ENCODE peak calls at places on chromosomes 16 and 17, in six cellular contexts. One of them, this sample, is unnamed.

GRCh38 chr16:5175263-5175662 is 77.7 kb upstream of the EEF2KMT start:
- DNase-seq in CD4-positive, CD25-positive, alpha-beta regulatory T cell: no peak
- DNase-seq in substantia nigra: no peak
- DNase-seq in stimulated activated CD4-positive, alpha-beta T cell treated with anti-CD3 and anti-CD28 coated beads, Interleukin-1b, Interleukin-23, amount 100 ng/mL, for 24 hours: no peak
- DNase-seq in hippocampal formation: peak; percentile 10
- DNase-seq in SK-N-SH: no peak
- DNase-seq in this sample: no peak

GRCh38 chr17:7956208-7956965 is 24.4 kb downstream of the CNTROB start:
- DNase-seq in SK-N-SH: peak; percentile 34
- DNase-seq in substantia nigra: no peak
- DNase-seq in hippocampal formation: no peak
- DNase-seq in stimulated activated CD4-positive, alpha-beta T cell treated with anti-CD3 and anti-CD28 coated beads, Interleukin-1b, Interleukin-23, amount 100 ng/mL, for 24 hours: no peak
- DNase-seq in CD4-positive, CD25-positive, alpha-beta regulatory T cell: no peak
- DNase-seq in this sample: no peak

GRCh38 chr17:41406205-41406604 is 8.8 kb upstream of the KRT31 start:
- DNase-seq in stimulated activated CD4-positive, alpha-beta T cell treated with anti-CD3 and anti-CD28 coated beads, Interleukin-1b, Interleukin-23, amount 100 ng/mL, for 24 hours: no peak
- DNase-seq in CD4-positive, CD25-positive, alpha-beta regulatory T cell: no peak
- DNase-seq in hippocampal formation: no peak
- DNase-seq in substantia nigra: no peak
- DNase-seq in SK-N-SH: no peak
- DNase-seq in this sample: no peak

GRCh38 chr16:50644245-50644644 is 36.9 kb downstream of the SNX20 start:
- DNase-seq in hippocampal formation: no peak
- DNase-seq in CD4-positive, CD25-positive, alpha-beta regulatory T cell: no peak
- DNase-seq in SK-N-SH: no peak
- DNase-seq in substantia nigra: no peak
- DNase-seq in stimulated activated CD4-positive, alpha-beta T cell treated with anti-CD3 and anti-CD28 coated beads, Interleukin-1b, Interleukin-23, amount 100 ng/mL, for 24 hours: no peak
- DNase-seq in this sample: no peak

GRCh38 chr17:38751803-38752118 is 780 bp upstream of the PSMB3 start:
- DNase-seq in SK-N-SH: peak; percentile 73
- DNase-seq in CD4-positive, CD25-positive, alpha-beta regulatory T cell: peak; percentile 85
- DNase-seq in substantia nigra: peak; percentile 79
- DNase-seq in stimulated activated CD4-positive, alpha-beta T cell treated with anti-CD3 and anti-CD28 coated beads, Interleukin-1b, Interleukin-23, amount 100 ng/mL, for 24 hours: peak; percentile 79
- DNase-seq in hippocampal formation: peak; percentile 59
- DNase-seq in this sample: peak; percentile 95

GRCh38 chr17:77796201-77796860 is 162.2 kb upstream of the TNRC6C start:
- DNase-seq in hippocampal formation: no peak
- DNase-seq in CD4-positive, CD25-positive, alpha-beta regulatory T cell: no peak
- DNase-seq in substantia nigra: no peak
- DNase-seq in stimulated activated CD4-positive, alpha-beta T cell treated with anti-CD3 and anti-CD28 coated beads, Interleukin-1b, Interleukin-23, amount 100 ng/mL, for 24 hours: no peak
- DNase-seq in SK-N-SH: no peak
- DNase-seq in this sample: no peak

GRCh38 chr17:82200743-82201497 is 11.7 kb downstream of the CCDC57 start:
- DNase-seq in hippocampal formation: no peak
- DNase-seq in CD4-positive, CD25-positive, alpha-beta regulatory T cell: peak; percentile 93
- DNase-seq in SK-N-SH: peak; percentile 25
- DNase-seq in stimulated activated CD4-positive, alpha-beta T cell treated with anti-CD3 and anti-CD28 coated beads, Interleukin-1b, Interleukin-23, amount 100 ng/mL, for 24 hours: no peak
- DNase-seq in substantia nigra: no peak
- DNase-seq in this sample: no peak

GRCh38 chr17:29593546-29594440 is 861 bp downstream of the ANKRD13B start:
- DNase-seq in stimulated activated CD4-positive, alpha-beta T cell treated with anti-CD3 and anti-CD28 coated beads, Interleukin-1b, Interleukin-23, amount 100 ng/mL, for 24 hours: no peak
- DNase-seq in substantia nigra: no peak
- DNase-seq in CD4-positive, CD25-positive, alpha-beta regulatory T cell: peak; percentile 42
- DNase-seq in hippocampal formation: no peak
- DNase-seq in SK-N-SH: no peak
- DNase-seq in this sample: peak; percentile 78

GRCh38 chr16:69187891-69188451 is 1.0 kb downstream of the SNTB2 start:
- DNase-seq in hippocampal formation: peak; percentile 21
- DNase-seq in substantia nigra: no peak
- DNase-seq in SK-N-SH: no peak
- DNase-seq in CD4-positive, CD25-positive, alpha-beta regulatory T cell: peak; percentile 78
- DNase-seq in stimulated activated CD4-positive, alpha-beta T cell treated with anti-CD3 and anti-CD28 coated beads, Interleukin-1b, Interleukin-23, amount 100 ng/mL, for 24 hours: peak; percentile 11
- DNase-seq in this sample: peak; percentile 80

GRCh38 chr16:69535123-69536050 is 30.4 kb upstream of the NFAT5 start:
- DNase-seq in hippocampal formation: no peak
- DNase-seq in SK-N-SH: no peak
- DNase-seq in substantia nigra: no peak
- DNase-seq in CD4-positive, CD25-positive, alpha-beta regulatory T cell: no peak
- DNase-seq in stimulated activated CD4-positive, alpha-beta T cell treated with anti-CD3 and anti-CD28 coated beads, Interleukin-1b, Interleukin-23, amount 100 ng/mL, for 24 hours: no peak
- DNase-seq in this sample: peak; percentile 27

GRCh38 chr16:4511441-4512082 is 27.0 kb downstream of the CDIP1 start:
- DNase-seq in SK-N-SH: peak; percentile 77
- DNase-seq in CD4-positive, CD25-positive, alpha-beta regulatory T cell: no peak
- DNase-seq in substantia nigra: peak; percentile 59
- DNase-seq in stimulated activated CD4-positive, alpha-beta T cell treated with anti-CD3 and anti-CD28 coated beads, Interleukin-1b, Interleukin-23, amount 100 ng/mL, for 24 hours: no peak
- DNase-seq in hippocampal formation: peak; percentile 56
- DNase-seq in this sample: peak; percentile 51

GRCh38 chr17:77453613-77454559 is 313.1 kb downstream of the SEC14L1 start:
- DNase-seq in substantia nigra: no peak
- DNase-seq in CD4-positive, CD25-positive, alpha-beta regulatory T cell: peak; percentile 87
- DNase-seq in hippocampal formation: no peak
- DNase-seq in stimulated activated CD4-positive, alpha-beta T cell treated with anti-CD3 and anti-CD28 coated beads, Interleukin-1b, Interleukin-23, amount 100 ng/mL, for 24 hours: no peak
- DNase-seq in SK-N-SH: no peak
- DNase-seq in this sample: peak; percentile 87

GRCh38 chr16:72876221-72876620 is 171.7 kb downstream of the ZFHX3 start:
- DNase-seq in hippocampal formation: no peak
- DNase-seq in CD4-positive, CD25-positive, alpha-beta regulatory T cell: peak; percentile 5
- DNase-seq in substantia nigra: peak; percentile 18
- DNase-seq in stimulated activated CD4-positive, alpha-beta T cell treated with anti-CD3 and anti-CD28 coated beads, Interleukin-1b, Interleukin-23, amount 100 ng/mL, for 24 hours: no peak
- DNase-seq in SK-N-SH: no peak
- DNase-seq in this sample: no peak

GRCh38 chr17:77914440-77915254 is 43.9 kb upstream of the TNRC6C start:
- DNase-seq in substantia nigra: no peak
- DNase-seq in CD4-positive, CD25-positive, alpha-beta regulatory T cell: no peak
- DNase-seq in stimulated activated CD4-positive, alpha-beta T cell treated with anti-CD3 and anti-CD28 coated beads, Interleukin-1b, Interleukin-23, amount 100 ng/mL, for 24 hours: no peak
- DNase-seq in hippocampal formation: no peak
- DNase-seq in SK-N-SH: no peak
- DNase-seq in this sample: peak; percentile 62

GRCh38 chr16:57277586-57277985 is 6.9 kb downstream of the PLLP start:
- DNase-seq in hippocampal formation: no peak
- DNase-seq in CD4-positive, CD25-positive, alpha-beta regulatory T cell: peak; percentile 73
- DNase-seq in stimulated activated CD4-positive, alpha-beta T cell treated with anti-CD3 and anti-CD28 coated beads, Interleukin-1b, Interleukin-23, amount 100 ng/mL, for 24 hours: peak; percentile 28
- DNase-seq in substantia nigra: no peak
- DNase-seq in SK-N-SH: no peak
- DNase-seq in this sample: no peak

GRCh38 chr16:28597692-28598261 is 927 bp upstream of the SULT1A2 start:
- DNase-seq in stimulated activated CD4-positive, alpha-beta T cell treated with anti-CD3 and anti-CD28 coated beads, Interleukin-1b, Interleukin-23, amount 100 ng/mL, for 24 hours: no peak
- DNase-seq in CD4-positive, CD25-positive, alpha-beta regulatory T cell: peak; percentile 10
- DNase-seq in SK-N-SH: no peak
- DNase-seq in hippocampal formation: no peak
- DNase-seq in substantia nigra: no peak
- DNase-seq in this sample: peak; percentile 97

GRCh38 chr17:10197721-10198508 is 491 bp downstream of the GAS7 start:
- DNase-seq in CD4-positive, CD25-positive, alpha-beta regulatory T cell: no peak
- DNase-seq in substantia nigra: no peak
- DNase-seq in SK-N-SH: peak; percentile 40
- DNase-seq in hippocampal formation: no peak
- DNase-seq in stimulated activated CD4-positive, alpha-beta T cell treated with anti-CD3 and anti-CD28 coated beads, Interleukin-1b, Interleukin-23, amount 100 ng/mL, for 24 hours: no peak
- DNase-seq in this sample: no peak

GRCh38 chr17:66008680-66009079 is 183.3 kb downstream of the CEP112 start:
- DNase-seq in CD4-positive, CD25-positive, alpha-beta regulatory T cell: no peak
- DNase-seq in stimulated activated CD4-positive, alpha-beta T cell treated with anti-CD3 and anti-CD28 coated beads, Interleukin-1b, Interleukin-23, amount 100 ng/mL, for 24 hours: no peak
- DNase-seq in SK-N-SH: no peak
- DNase-seq in substantia nigra: no peak
- DNase-seq in hippocampal formation: no peak
- DNase-seq in this sample: no peak

GRCh38 chr16:88883946-88884345 is 17.5 kb upstream of the PABPN1L start:
- DNase-seq in hippocampal formation: no peak
- DNase-seq in stimulated activated CD4-positive, alpha-beta T cell treated with anti-CD3 and anti-CD28 coated beads, Interleukin-1b, Interleukin-23, amount 100 ng/mL, for 24 hours: no peak
- DNase-seq in CD4-positive, CD25-positive, alpha-beta regulatory T cell: no peak
- DNase-seq in SK-N-SH: no peak
- DNase-seq in substantia nigra: no peak
- DNase-seq in this sample: no peak

GRCh38 chr16:89170346-89171215 is 967 bp upstream of the CDH15 start:
- DNase-seq in hippocampal formation: no peak
- DNase-seq in substantia nigra: no peak
- DNase-seq in stimulated activated CD4-positive, alpha-beta T cell treated with anti-CD3 and anti-CD28 coated beads, Interleukin-1b, Interleukin-23, amount 100 ng/mL, for 24 hours: no peak
- DNase-seq in SK-N-SH: no peak
- DNase-seq in CD4-positive, CD25-positive, alpha-beta regulatory T cell: no peak
- DNase-seq in this sample: no peak

GRCh38 chr17:34386925-34387550 is 24.0 kb upstream of the CCL1 start:
- DNase-seq in stimulated activated CD4-positive, alpha-beta T cell treated with anti-CD3 and anti-CD28 coated beads, Interleukin-1b, Interleukin-23, amount 100 ng/mL, for 24 hours: no peak
- DNase-seq in CD4-positive, CD25-positive, alpha-beta regulatory T cell: peak; percentile 22
- DNase-seq in hippocampal formation: peak; percentile 16
- DNase-seq in substantia nigra: no peak
- DNase-seq in SK-N-SH: no peak
- DNase-seq in this sample: no peak

GRCh38 chr16:12377497-12377896 is 401.0 kb downstream of the SNX29 start:
- DNase-seq in hippocampal formation: no peak
- DNase-seq in SK-N-SH: no peak
- DNase-seq in stimulated activated CD4-positive, alpha-beta T cell treated with anti-CD3 and anti-CD28 coated beads, Interleukin-1b, Interleukin-23, amount 100 ng/mL, for 24 hours: no peak
- DNase-seq in substantia nigra: no peak
- DNase-seq in CD4-positive, CD25-positive, alpha-beta regulatory T cell: no peak
- DNase-seq in this sample: no peak

GRCh38 chr16:65572156-65572555 is 450.3 kb upstream of the CDH11 start:
- DNase-seq in substantia nigra: no peak
- DNase-seq in SK-N-SH: no peak
- DNase-seq in hippocampal formation: no peak
- DNase-seq in stimulated activated CD4-positive, alpha-beta T cell treated with anti-CD3 and anti-CD28 coated beads, Interleukin-1b, Interleukin-23, amount 100 ng/mL, for 24 hours: no peak
- DNase-seq in CD4-positive, CD25-positive, alpha-beta regulatory T cell: no peak
- DNase-seq in this sample: no peak

GRCh38 chr16:60166111-60166510 is 1432.0 kb upstream of the GOT2 start:
- DNase-seq in CD4-positive, CD25-positive, alpha-beta regulatory T cell: no peak
- DNase-seq in hippocampal formation: no peak
- DNase-seq in SK-N-SH: no peak
- DNase-seq in stimulated activated CD4-positive, alpha-beta T cell treated with anti-CD3 and anti-CD28 coated beads, Interleukin-1b, Interleukin-23, amount 100 ng/mL, for 24 hours: no peak
- DNase-seq in substantia nigra: no peak
- DNase-seq in this sample: no peak

GRCh38 chr17:73126716-73127473 is 34.4 kb upstream of the SLC39A11 start:
- DNase-seq in CD4-positive, CD25-positive, alpha-beta regulatory T cell: no peak
- DNase-seq in hippocampal formation: no peak
- DNase-seq in substantia nigra: no peak
- DNase-seq in SK-N-SH: peak; percentile 39
- DNase-seq in stimulated activated CD4-positive, alpha-beta T cell treated with anti-CD3 and anti-CD28 coated beads, Interleukin-1b, Interleukin-23, amount 100 ng/mL, for 24 hours: no peak
- DNase-seq in this sample: no peak

GRCh38 chr17:72794152-72794551 is 298.3 kb downstream of the SLC39A11 start:
- DNase-seq in hippocampal formation: no peak
- DNase-seq in SK-N-SH: no peak
- DNase-seq in CD4-positive, CD25-positive, alpha-beta regulatory T cell: no peak
- DNase-seq in stimulated activated CD4-positive, alpha-beta T cell treated with anti-CD3 and anti-CD28 coated beads, Interleukin-1b, Interleukin-23, amount 100 ng/mL, for 24 hours: no peak
- DNase-seq in substantia nigra: no peak
- DNase-seq in this sample: no peak

GRCh38 chr17:1478418-1478817 is 14.1 kb downstream of the MYO1C start:
- DNase-seq in substantia nigra: no peak
- DNase-seq in stimulated activated CD4-positive, alpha-beta T cell treated with anti-CD3 and anti-CD28 coated beads, Interleukin-1b, Interleukin-23, amount 100 ng/mL, for 24 hours: no peak
- DNase-seq in CD4-positive, CD25-positive, alpha-beta regulatory T cell: no peak
- DNase-seq in SK-N-SH: no peak
- DNase-seq in hippocampal formation: no peak
- DNase-seq in this sample: no peak

GRCh38 chr17:14323522-14323981 is 22.7 kb downstream of the HS3ST3B1 start:
- DNase-seq in stimulated activated CD4-positive, alpha-beta T cell treated with anti-CD3 and anti-CD28 coated beads, Interleukin-1b, Interleukin-23, amount 100 ng/mL, for 24 hours: no peak
- DNase-seq in hippocampal formation: no peak
- DNase-seq in SK-N-SH: no peak
- DNase-seq in CD4-positive, CD25-positive, alpha-beta regulatory T cell: no peak
- DNase-seq in substantia nigra: no peak
- DNase-seq in this sample: no peak

GRCh38 chr17:83067718-83068261 is 11.6 kb upstream of the METRNL start:
- DNase-seq in hippocampal formation: no peak
- DNase-seq in substantia nigra: no peak
- DNase-seq in stimulated activated CD4-positive, alpha-beta T cell treated with anti-CD3 and anti-CD28 coated beads, Interleukin-1b, Interleukin-23, amount 100 ng/mL, for 24 hours: no peak
- DNase-seq in SK-N-SH: peak; percentile 61
- DNase-seq in CD4-positive, CD25-positive, alpha-beta regulatory T cell: no peak
- DNase-seq in this sample: no peak

GRCh38 chr16:84079664-84080063 is 37.1 kb upstream of the SLC38A8 start:
- DNase-seq in SK-N-SH: no peak
- DNase-seq in CD4-positive, CD25-positive, alpha-beta regulatory T cell: no peak
- DNase-seq in hippocampal formation: no peak
- DNase-seq in substantia nigra: no peak
- DNase-seq in stimulated activated CD4-positive, alpha-beta T cell treated with anti-CD3 and anti-CD28 coated beads, Interleukin-1b, Interleukin-23, amount 100 ng/mL, for 24 hours: no peak
- DNase-seq in this sample: no peak

GRCh38 chr16:81654346-81654745 is 124.7 kb upstream of the PLCG2 start:
- DNase-seq in stimulated activated CD4-positive, alpha-beta T cell treated with anti-CD3 and anti-CD28 coated beads, Interleukin-1b, Interleukin-23, amount 100 ng/mL, for 24 hours: no peak
- DNase-seq in hippocampal formation: no peak
- DNase-seq in CD4-positive, CD25-positive, alpha-beta regulatory T cell: no peak
- DNase-seq in substantia nigra: no peak
- DNase-seq in SK-N-SH: no peak
- DNase-seq in this sample: peak; percentile 35

GRCh38 chr16:31476305-31477219 is 4.6 kb downstream of the TGFB1I1 start:
- DNase-seq in CD4-positive, CD25-positive, alpha-beta regulatory T cell: peak; percentile 92
- DNase-seq in substantia nigra: peak; percentile 65
- DNase-seq in stimulated activated CD4-positive, alpha-beta T cell treated with anti-CD3 and anti-CD28 coated beads, Interleukin-1b, Interleukin-23, amount 100 ng/mL, for 24 hours: peak; percentile 80
- DNase-seq in SK-N-SH: peak; percentile 59
- DNase-seq in hippocampal formation: no peak
- DNase-seq in this sample: no peak

GRCh38 chr16:4416200-4417032 is at the start of gene CORO7:
- DNase-seq in hippocampal formation: peak; percentile 95
- DNase-seq in substantia nigra: peak; percentile 98
- DNase-seq in SK-N-SH: peak; percentile 99
- DNase-seq in CD4-positive, CD25-positive, alpha-beta regulatory T cell: peak; percentile 98
- DNase-seq in stimulated activated CD4-positive, alpha-beta T cell treated with anti-CD3 and anti-CD28 coated beads, Interleukin-1b, Interleukin-23, amount 100 ng/mL, for 24 hours: peak; percentile 98
- DNase-seq in this sample: peak; percentile 98

GRCh38 chr16:85897384-85897783 is 1.6 kb upstream of the IRF8 start:
- DNase-seq in SK-N-SH: no peak
- DNase-seq in CD4-positive, CD25-positive, alpha-beta regulatory T cell: no peak
- DNase-seq in stimulated activated CD4-positive, alpha-beta T cell treated with anti-CD3 and anti-CD28 coated beads, Interleukin-1b, Interleukin-23, amount 100 ng/mL, for 24 hours: no peak
- DNase-seq in hippocampal formation: no peak
- DNase-seq in substantia nigra: no peak
- DNase-seq in this sample: peak; percentile 65

GRCh38 chr16:3793161-3793576 is 75.8 kb upstream of the TRAP1 start:
- DNase-seq in CD4-positive, CD25-positive, alpha-beta regulatory T cell: no peak
- DNase-seq in stimulated activated CD4-positive, alpha-beta T cell treated with anti-CD3 and anti-CD28 coated beads, Interleukin-1b, Interleukin-23, amount 100 ng/mL, for 24 hours: no peak
- DNase-seq in hippocampal formation: no peak
- DNase-seq in substantia nigra: no peak
- DNase-seq in SK-N-SH: no peak
- DNase-seq in this sample: no peak

GRCh38 chr16:20242568-20243240 is 84.6 kb downstream of the GP2 start:
- DNase-seq in SK-N-SH: no peak
- DNase-seq in hippocampal formation: no peak
- DNase-seq in CD4-positive, CD25-positive, alpha-beta regulatory T cell: no peak
- DNase-seq in substantia nigra: no peak
- DNase-seq in stimulated activated CD4-positive, alpha-beta T cell treated with anti-CD3 and anti-CD28 coated beads, Interleukin-1b, Interleukin-23, amount 100 ng/mL, for 24 hours: no peak
- DNase-seq in this sample: no peak

GRCh38 chr16:88700636-88701482 is 5.3 kb downstream of the RNF166 start:
- DNase-seq in SK-N-SH: no peak
- DNase-seq in stimulated activated CD4-positive, alpha-beta T cell treated with anti-CD3 and anti-CD28 coated beads, Interleukin-1b, Interleukin-23, amount 100 ng/mL, for 24 hours: peak; percentile 88
- DNase-seq in substantia nigra: peak; percentile 80
- DNase-seq in hippocampal formation: no peak
- DNase-seq in CD4-positive, CD25-positive, alpha-beta regulatory T cell: peak; percentile 98
- DNase-seq in this sample: peak; percentile 90

GRCh38 chr17:74126179-74126900 is 77.1 kb upstream of the RPL38 start:
- DNase-seq in CD4-positive, CD25-positive, alpha-beta regulatory T cell: no peak
- DNase-seq in substantia nigra: no peak
- DNase-seq in SK-N-SH: no peak
- DNase-seq in hippocampal formation: no peak
- DNase-seq in stimulated activated CD4-positive, alpha-beta T cell treated with anti-CD3 and anti-CD28 coated beads, Interleukin-1b, Interleukin-23, amount 100 ng/mL, for 24 hours: no peak
- DNase-seq in this sample: no peak

GRCh38 chr17:42002792-42003301 is 14.4 kb downstream of the DNAJC7 start:
- DNase-seq in stimulated activated CD4-positive, alpha-beta T cell treated with anti-CD3 and anti-CD28 coated beads, Interleukin-1b, Interleukin-23, amount 100 ng/mL, for 24 hours: no peak
- DNase-seq in SK-N-SH: no peak
- DNase-seq in CD4-positive, CD25-positive, alpha-beta regulatory T cell: no peak
- DNase-seq in hippocampal formation: peak; percentile 50
- DNase-seq in substantia nigra: no peak
- DNase-seq in this sample: no peak